ENCODE peak calls at places on chromosome 19, in nine cellular contexts. L is NB4, D is fibroblast of pulmonary artery, U is RWPE1, G is mucosa of descending colon, P is AG10803, C is mesothelial cell of epicardium, V is lower leg skin, M is bronchial epithelial cell. J is an unnamed sample.

GRCh38 chr19:49807174-49807830 is 5.8 kb downstream of the FUZ start:
- DNase-seq in L (peak; percentile 82), D (no peak), U (no peak), G (no peak), P (no peak), C (no peak), V (no peak), M (no peak), J (no peak)

GRCh38 chr19:12838893-12839656 is 760 bp downstream of the MAST1 start:
- DNase-seq in L (no peak), D (no peak), U (no peak), G (no peak), P (no peak), C (no peak), V (no peak), M (no peak), J (no peak)

GRCh38 chr19:17755977-17756670 is 4.8 kb downstream of the FCHO1 start:
- DNase-seq in L (peak; percentile 54), D (peak; percentile 56), U (no peak), G (peak; percentile 55), P (no peak), C (no peak), V (no peak), M (no peak), J (no peak)

GRCh38 chr19:37999309-38000213 is 92.6 kb downstream of the SIPA1L3 start:
- DNase-seq in L (no peak), D (peak; percentile 97), U (peak; percentile 74), G (no peak), P (peak; percentile 97), C (no peak), V (no peak), M (peak; percentile 48), J (peak; percentile 90)

GRCh38 chr19:40613669-40614594 is 12.8 kb downstream of the LTBP4 start:
- DNase-seq in L (no peak), D (peak; percentile 86), U (peak; percentile 84), G (peak; percentile 90), P (peak; percentile 81), C (peak; percentile 79), V (peak; percentile 97), M (peak; percentile 73), J (peak; percentile 93)

GRCh38 chr19:33332248-33332647 is 29.9 kb upstream of the CEBPA start:
- DNase-seq in L (peak; percentile 82), D (no peak), U (no peak), G (no peak), P (no peak), C (no peak), V (no peak), M (no peak), J (no peak)

GRCh38 chr19:6061420-6062130 is 48.7 kb downstream of the RFX2 start:
- DNase-seq in L (no peak), D (no peak), U (no peak), G (no peak), P (no peak), C (no peak), V (peak; percentile 87), M (no peak), J (peak; percentile 63)

GRCh38 chr19:39428309-39429112 is 7.2 kb downstream of the RPS16 start:
- DNase-seq in L (no peak), D (peak; percentile 94), U (no peak), G (no peak), P (peak; percentile 93), C (peak; percentile 70), V (no peak), M (no peak), J (peak; percentile 94)

DNA sequence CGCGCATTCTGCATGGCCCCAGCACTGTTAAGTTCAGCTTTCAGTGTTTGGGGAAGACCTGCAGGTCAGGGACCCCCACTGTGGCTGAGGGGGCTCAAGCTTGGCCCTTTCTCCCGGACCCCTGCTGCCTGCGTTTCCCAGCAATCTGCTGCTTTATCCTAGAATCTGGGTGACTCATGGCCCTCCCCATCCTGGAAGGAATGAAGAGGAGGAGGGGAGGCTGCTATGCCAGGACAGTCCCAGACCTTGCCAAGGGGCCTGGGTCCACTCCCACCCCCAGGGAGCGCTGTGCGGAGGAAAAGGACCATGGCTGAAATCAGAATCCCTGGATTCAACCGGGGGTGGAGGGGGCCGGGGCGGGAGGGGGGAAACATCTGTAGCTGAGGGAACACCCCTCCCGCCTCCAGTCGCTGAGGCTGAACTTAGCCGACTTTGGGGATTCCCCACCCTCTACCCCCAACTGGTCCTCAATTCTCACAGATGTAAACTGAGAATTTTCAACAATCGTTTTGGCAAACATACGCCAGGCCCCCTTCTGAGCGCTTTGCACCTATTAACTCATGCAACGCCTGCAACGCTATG is 20.6 kb downstream of the ZNF114 start:
- DNase-seq in L (no peak), D (peak; percentile 29), U (peak; percentile 55), G (no peak), P (peak; percentile 26), C (no peak), V (no peak), M (peak; percentile 30), J (no peak)
- TF ChIP-seq CTCF in L (peak; percentile 5), D (peak; percentile 14), U (no peak), G (no peak), P (peak; percentile 15), C (no peak), V (no peak), M (no peak), J (peak; percentile 48)

GRCh38 chr19:13848811-13849241 is 28.1 kb upstream of the NANOS3 start:
- DNase-seq in L (no peak), D (no peak), U (no peak), G (peak; percentile 27), P (no peak), C (no peak), V (no peak), M (no peak), J (no peak)

GRCh38 chr19:13847900-13848677 is 28.8 kb upstream of the NANOS3 start:
- DNase-seq in L (no peak), D (no peak), U (no peak), G (no peak), P (no peak), C (no peak), V (no peak), M (no peak), J (no peak)

GRCh38 chr19:13846533-13847032 is 30.4 kb upstream of the NANOS3 start:
- DNase-seq in L (peak; percentile 94), D (peak; percentile 93), U (no peak), G (peak; percentile 85), P (peak; percentile 95), C (peak; percentile 76), V (peak; percentile 97), M (peak; percentile 85), J (peak; percentile 98)

GRCh38 chr19:13849277-13849676 is 27.7 kb upstream of the NANOS3 start:
- DNase-seq in L (no peak), D (no peak), U (no peak), G (no peak), P (no peak), C (no peak), V (no peak), M (no peak), J (no peak)

GRCh38 chr19:13847033-13847899 is 29.7 kb upstream of the NANOS3 start:
- DNase-seq in L (peak; percentile 92), D (peak; percentile 94), U (peak; percentile 92), G (peak; percentile 91), P (peak; percentile 96), C (peak; percentile 96), V (peak; percentile 99), M (peak; percentile 80), J (peak; percentile 98)
- TF ChIP-seq CTCF in L (no peak), D (no peak), U (no peak), G (peak; percentile 29), P (no peak), C (peak; percentile 10), V (no peak), M (peak; percentile 25), J (no peak)

GRCh38 chr19:35216833-35217707 is 11.5 kb downstream of the FAM187B start:
- DNase-seq in L (no peak), D (no peak), U (no peak), G (peak; percentile 54), P (no peak), C (no peak), V (peak; percentile 79), M (peak; percentile 5), J (no peak)
- TF ChIP-seq CTCF in L (no peak), D (no peak), U (no peak), G (no peak), P (no peak), C (no peak), V (no peak), M (peak; percentile 7), J (no peak)

GRCh38 chr19:369256-369655 is 24.7 kb upstream of the MIER2 start:
- DNase-seq in L (no peak), D (no peak), U (no peak), G (no peak), P (no peak), C (no peak), V (peak; percentile 68), M (no peak), J (peak; percentile 83)

GRCh38 chr19:370641-371330 is 26.2 kb upstream of the MIER2 start:
- DNase-seq in L (no peak), D (no peak), U (no peak), G (no peak), P (no peak), C (no peak), V (peak; percentile 70), M (no peak), J (peak; percentile 73)

GRCh38 chr19:368624-369020 is 24.0 kb upstream of the MIER2 start:
- DNase-seq in L (no peak), D (no peak), U (no peak), G (no peak), P (no peak), C (no peak), V (peak; percentile 62), M (no peak), J (peak; percentile 30)

GRCh38 chr19:371501-372160 is 27.0 kb upstream of the MIER2 start:
- DNase-seq in L (no peak), D (peak; percentile 7), U (no peak), G (no peak), P (peak; percentile 35), C (no peak), V (peak; percentile 72), M (no peak), J (peak; percentile 53)

DNA sequence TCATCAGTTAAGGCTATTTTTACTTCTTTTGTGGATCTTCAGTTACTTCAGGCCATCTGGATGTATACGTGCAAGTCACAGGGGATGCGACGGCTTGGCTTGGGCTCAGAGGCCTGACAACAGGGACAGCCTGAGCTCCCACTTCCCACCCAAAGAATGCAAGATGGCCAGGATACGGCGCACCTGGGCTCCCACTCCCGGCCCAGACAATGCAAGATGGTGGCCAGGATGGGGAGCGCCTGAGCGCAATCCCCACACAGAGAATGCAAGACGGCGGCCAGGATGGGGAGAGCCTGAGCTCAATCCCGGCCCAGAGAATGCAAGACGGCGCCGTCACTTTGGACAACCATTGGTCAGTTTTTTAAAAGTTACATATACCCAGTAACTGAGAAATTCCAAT is 25.3 kb upstream of the MIER2 start:
- DNase-seq in L (no peak), D (no peak), U (no peak), G (no peak), P (no peak), C (peak; percentile 27), V (peak; percentile 65), M (no peak), J (peak; percentile 76)
- TF ChIP-seq CTCF in L (no peak), D (no peak), U (no peak), G (no peak), P (no peak), C (no peak), V (no peak), M (no peak), J (no peak)

J was measured in osteocyte.